ENCODE peak calls at places on chromosomes 4 and X, in eight cellular contexts. A, Y, W, L, B, F, K and U are unnamed samples.

GRCh38 chr4:78323439-78323838 is 228.1 kb upstream of the ANXA3 start:
- DNase-seq in A (no peak), Y (no peak), W (no peak), L (no peak), B (no peak), F (no peak), K (no peak), U (no peak)

GRCh38 chr4:7793186-7793585 is 146.5 kb downstream of the AFAP1 start:
- DNase-seq in A (no peak), Y (no peak), W (no peak), L (no peak), B (no peak), F (no peak), K (no peak), U (no peak)

GRCh38 chr4:3387943-3388348 is 53.8 kb upstream of the HGFAC start:
- DNase-seq in A (no peak), Y (no peak), W (no peak), L (no peak), B (peak; percentile 91), F (no peak), K (no peak), U (no peak)

GRCh38 chr4:92615049-92615448 is 311.3 kb downstream of the GRID2 start:
- DNase-seq in A (no peak), Y (no peak), W (no peak), L (no peak), B (no peak), F (no peak), K (no peak), U (no peak)

GRCh38 chr4:105551968-105552746 is at the start of gene ARHGEF38:
- DNase-seq in A (no peak), Y (no peak), W (no peak), L (no peak), B (peak; percentile 27), F (peak; percentile 2), K (no peak), U (no peak)

GRCh38 chr4:89308161-89308500 is 531 bp upstream of the GPRIN3 start:
- DNase-seq in A (no peak), Y (no peak), W (no peak), L (no peak), B (no peak), F (no peak), K (no peak), U (no peak)

GRCh38 chr4:147103403-147103946 is 157.8 kb upstream of the TTC29 start:
- DNase-seq in A (no peak), Y (no peak), W (peak; percentile 28), L (peak; percentile 96), B (peak; percentile 94), F (peak; percentile 93), K (no peak), U (no peak)

GRCh38 chrX:40172169-40172979 is 74.6 kb upstream of the BCOR start:
- DNase-seq in A (no peak), Y (no peak), W (no peak), L (peak; percentile 84), B (peak; percentile 68), F (no peak), K (no peak), U (no peak)

GRCh38 chrX:131305926-131306325 is 16.8 kb upstream of the IGSF1 start:
- DNase-seq in A (no peak), Y (no peak), W (no peak), L (no peak), B (peak; percentile 6), F (no peak), K (no peak), U (no peak)

GRCh38 chr4:51895816-51896408 is 53.0 kb downstream of the DCUN1D4 start:
- DNase-seq in A (peak; percentile 2), Y (peak; percentile 10), W (peak; percentile 36), L (no peak), B (peak; percentile 56), F (peak; percentile 28), K (peak; percentile 32), U (peak; percentile 47)

GRCh38 chr4:72690782-72691181 is 121.8 kb upstream of the ADAMTS3 start:
- DNase-seq in A (no peak), Y (no peak), W (no peak), L (no peak), B (no peak), F (no peak), K (no peak), U (no peak)

GRCh38 chr4:64121803-64122202 is 287.4 kb downstream of the TECRL start:
- DNase-seq in A (no peak), Y (no peak), W (no peak), L (no peak), B (no peak), F (no peak), K (no peak), U (no peak)

GRCh38 chrX:80423000-80423399 is 2.8 kb downstream of the TENT5D start:
- DNase-seq in A (no peak), Y (no peak), W (no peak), L (no peak), B (no peak), F (no peak), K (no peak), U (no peak)

GRCh38 chrX:120316587-120317283 is 5.5 kb upstream of the TMEM255A start:
- DNase-seq in A (no peak), Y (no peak), W (no peak), L (no peak), B (peak; percentile 80), F (no peak), K (no peak), U (no peak)

GRCh38 chr4:76984788-76985211 is 35.2 kb downstream of the SEPTIN11 start:
- DNase-seq in A (no peak), Y (no peak), W (peak; percentile 24), L (peak; percentile 84), B (peak; percentile 95), F (peak; percentile 100), K (no peak), U (no peak)

GRCh38 chrX:2708016-2708415 is 16.9 kb downstream of the CD99 start:
- DNase-seq in A (no peak), Y (no peak), W (no peak), L (no peak), B (peak; percentile 23), F (no peak), K (no peak), U (no peak)

GRCh38 chr4:18722748-18723191 is 701.2 kb upstream of the LCORL start:
- DNase-seq in A (no peak), Y (no peak), W (no peak), L (no peak), B (no peak), F (no peak), K (no peak), U (no peak)

GRCh38 chr4:54372951-54373350 is 143.9 kb downstream of the PDGFRA start:
- DNase-seq in A (no peak), Y (no peak), W (no peak), L (no peak), B (no peak), F (no peak), K (no peak), U (no peak)

GRCh38 chrX:41922694-41923171 is 621 bp downstream of the CASK start:
- DNase-seq in A (peak; percentile 5), Y (no peak), W (no peak), L (peak; percentile 75), B (peak; percentile 26), F (no peak), K (peak; percentile 3), U (peak; percentile 10)

GRCh38 chrX:119622356-119623232 is 16.4 kb upstream of the NKRF start:
- DNase-seq in A (no peak), Y (no peak), W (no peak), L (no peak), B (peak; percentile 51), F (peak; percentile 33), K (no peak), U (no peak)

GRCh38 chrX:39852496-39852895 is 245.3 kb downstream of the BCOR start:
- DNase-seq in A (no peak), Y (no peak), W (no peak), L (no peak), B (no peak), F (no peak), K (no peak), U (no peak)

GRCh38 chr4:53928825-53929224 is 135.6 kb downstream of the CHIC2 start:
- DNase-seq in A (no peak), Y (no peak), W (no peak), L (no peak), B (peak; percentile 23), F (no peak), K (no peak), U (no peak)

GRCh38 chrX:22122510-22122909 is 90.4 kb downstream of the PHEX start:
- DNase-seq in A (no peak), Y (no peak), W (no peak), L (no peak), B (peak; percentile 27), F (no peak), K (no peak), U (no peak)

GRCh38 chrX:6813836-6814370 is 279.0 kb upstream of the VCX3A start:
- DNase-seq in A (no peak), Y (no peak), W (no peak), L (no peak), B (no peak), F (no peak), K (no peak), U (no peak)

GRCh38 chrX:31353095-31353494 is 281.3 kb upstream of the FTHL17 start:
- DNase-seq in A (no peak), Y (no peak), W (no peak), L (no peak), B (peak; percentile 93), F (peak; percentile 31), K (no peak), U (no peak)

GRCh38 chrX:121154858-121155404 is 107.5 kb downstream of the GLUD2 start:
- DNase-seq in A (no peak), Y (no peak), W (no peak), L (no peak), B (no peak), F (no peak), K (no peak), U (no peak)

GRCh38 chr4:158496030-158496741 is 25.5 kb upstream of the RXFP1 start:
- DNase-seq in A (peak; percentile 1), Y (no peak), W (no peak), L (no peak), B (peak; percentile 26), F (no peak), K (no peak), U (no peak)

GRCh38 chr4:157014621-157015591 is 43.3 kb upstream of the PDGFC start:
- DNase-seq in A (no peak), Y (no peak), W (no peak), L (no peak), B (peak; percentile 89), F (peak; percentile 69), K (no peak), U (no peak)

GRCh38 chr4:98959411-98959810 is 30.5 kb upstream of the EIF4E start:
- DNase-seq in A (no peak), Y (no peak), W (no peak), L (no peak), B (no peak), F (no peak), K (no peak), U (no peak)

GRCh38 chr4:41394362-41394960 is 137.7 kb downstream of the UCHL1 start:
- DNase-seq in A (no peak), Y (no peak), W (no peak), L (no peak), B (peak; percentile 73), F (no peak), K (no peak), U (no peak)

GRCh38 chr4:62288803-62289541 is 1088.8 kb downstream of the ADGRL3 start:
- DNase-seq in A (no peak), Y (no peak), W (no peak), L (no peak), B (no peak), F (no peak), K (no peak), U (no peak)

GRCh38 chr4:3677671-3678070 is 88.5 kb upstream of the ADRA2C start:
- DNase-seq in A (no peak), Y (no peak), W (no peak), L (no peak), B (no peak), F (no peak), K (no peak), U (no peak)